ENCODE peak calls at places on chromosomes 13 and 19, in nine cellular contexts. D is heart left ventricle; X is fibroblast of lung; V is left lobe of liver; W is stimulated activated CD4-positive, alpha-beta T cell treated with anti-CD3 and anti-CD28 coated beads, Interleukin-1b, Interleukin-23, amount 100 ng/mL, for 1 hour; Z is T-helper 2 cell; K is dorsolateral prefrontal cortex; B is effector CD4-positive, alpha-beta T cell; L is activated CD8-positive, alpha-beta memory T cell treated with anti-CD3 and anti-CD28 coated beads for 48 hours. N is an unnamed sample.

GRCh38 chr19:5990289-5990797 is 12.4 kb upstream of the RANBP3 start:
- DNase-seq in D (no peak), X (no peak), V (no peak), W (no peak), Z (no peak), K (no peak), B (no peak), L (no peak), N (no peak)

GRCh38 chr13:95697052-95697680 is 20.2 kb downstream of the DNAJC3 start:
- DNase-seq in D (no peak), X (no peak), V (no peak), W (no peak), Z (no peak), K (no peak), B (no peak), L (no peak), N (no peak)

GRCh38 chr19:1156305-1156801 is 17.7 kb downstream of the SBNO2 start:
- DNase-seq in D (no peak), X (peak; percentile 58), V (peak; percentile 51), W (no peak), Z (no peak), K (no peak), B (no peak), L (no peak), N (no peak)

GRCh38 chr13:99528547-99528946 is 27.3 kb downstream of the TM9SF2 start:
- DNase-seq in D (no peak), X (no peak), V (no peak), W (peak; percentile 12), Z (no peak), K (no peak), B (peak; percentile 19), L (no peak), N (no peak)

GRCh38 chr13:97359181-97360057 is 74.5 kb upstream of the RAP2A start:
- DNase-seq in D (no peak), X (peak; percentile 60), V (no peak), W (no peak), Z (peak; percentile 20), K (no peak), B (peak; percentile 38), L (peak; percentile 6), N (no peak)

GRCh38 chr13:73274147-73274546 is 215.3 kb downstream of the KLF5 start:
- DNase-seq in D (no peak), X (peak; percentile 75), V (no peak), W (no peak), Z (no peak), K (no peak), B (no peak), L (no peak), N (no peak)

GRCh38 chr19:36113895-36114762 is 546 bp downstream of the POLR2I start:
- DNase-seq in D (no peak), X (peak; percentile 24), V (no peak), W (no peak), Z (no peak), K (peak; percentile 64), B (peak; percentile 10), L (no peak), N (no peak)

GRCh38 chr13:30159446-30159839 is 147.9 kb downstream of the KATNAL1 start:
- DNase-seq in D (no peak), X (peak; percentile 91), V (no peak), W (no peak), Z (no peak), K (no peak), B (no peak), L (peak; percentile 18), N (no peak)